ENCODE peak calls at places on chromosomes 1 and 21, in eight cellular contexts. N is T-helper 17 cell; U is AG08395; E is neuronal stem cell; V is SJSA1; C is stimulated activated CD8-positive, alpha-beta memory T cell treated with anti-CD3 and anti-CD28 coated beads, Interleukin-2, amount 100 ng/mL, for 1 hour; I is activated naive CD8-positive, alpha-beta T cell treated with anti-CD3 and anti-CD28 coated beads, Interleukin-2, amount 50 U/mL, for 24 hours; P is activated naive CD4-positive, alpha-beta T cell. H is an unnamed sample.

GRCh38 chr1:66266350-66266749 is 267.6 kb upstream of the SGIP1 start:
- DNase-seq in N (no peak), U (no peak), E (no peak), V (no peak), C (no peak), I (no peak), P (no peak), H (no peak)

GRCh38 chr1:202323731-202324130 is 18.0 kb downstream of the UBE2T start:
- DNase-seq in N (no peak), U (no peak), E (no peak), V (no peak), C (no peak), I (no peak), P (no peak), H (peak)

GRCh38 chr1:213123532-213123931 is 72.5 kb downstream of the RPS6KC1 start:
- DNase-seq in N (no peak), U (peak), E (no peak), V (peak), C (no peak), I (no peak), P (no peak), H (peak)

GRCh38 chr1:179251675-179252074 is 22.2 kb upstream of the ABL2 start:
- DNase-seq in N (no peak), U (peak), E (peak), V (no peak), C (no peak), I (no peak), P (no peak), H (peak)

GRCh38 chr1:165080253-165080896 is 276.1 kb downstream of the LMX1A start:
- DNase-seq in N (no peak), U (no peak), E (no peak), V (no peak), C (no peak), I (no peak), P (no peak), H (no peak)

GRCh38 chr1:241462371-241462770 is 57.2 kb downstream of the FH start:
- DNase-seq in N (no peak), U (no peak), E (no peak), V (no peak), C (no peak), I (no peak), P (no peak), H (no peak)

GRCh38 chr21:16007933-16008332 is 278.2 kb downstream of the USP25 start:
- DNase-seq in N (no peak), U (no peak), E (no peak), V (no peak), C (no peak), I (no peak), P (no peak), H (no peak)

GRCh38 chr1:41221995-41222991 is 19.8 kb downstream of the SCMH1 start:
- DNase-seq in N (no peak), U (no peak), E (no peak), V (no peak), C (no peak), I (no peak), P (no peak), H (no peak)

GRCh38 chr1:89538361-89538760 is 13.7 kb downstream of the LRRC8B start:
- DNase-seq in N (no peak), U (no peak), E (no peak), V (no peak), C (no peak), I (no peak), P (no peak), H (no peak)

GRCh38 chr1:150552692-150553278 is 3.6 kb downstream of the ADAMTSL4 start:
- DNase-seq in N (no peak), U (no peak), E (no peak), V (no peak), C (no peak), I (no peak), P (no peak), H (no peak)